ENCODE peak calls at places on chromosomes 16 and 17, in five cellular contexts. U is HCT116, C is HepG2, T is K562, K is GM12878. B is an unnamed sample.
A peak's percentile ranks its signal among the peaks of the same experiment; 100 is the strongest.

GRCh38 chr16:89605186-89605970 is 8.1 kb upstream of the DPEP1 start:
- DNase-seq in U (no peak), C (no peak), T (no peak), K (no peak), B (no peak)

GRCh38 chr16:88469615-88470395 is 16.7 kb downstream of the ZFPM1 start:
- DNase-seq in U (no peak), C (no peak), T (no peak), K (no peak), B (no peak)

GRCh38 chr17:66717680-66718079 is 117.2 kb upstream of the CACNG5 start:
- DNase-seq in U (no peak), C (no peak), T (no peak), K (no peak), B (no peak)

GRCh38 chr17:34644941-34645550 is 65.7 kb downstream of the TMEM132E start:
- DNase-seq in U (no peak), C (no peak), T (no peak), K (no peak), B (no peak)

GRCh38 chr16:65068151-65068740 is 53.6 kb downstream of the CDH11 start:
- DNase-seq in U (no peak), C (no peak), T (no peak), K (no peak), B (no peak)

GRCh38 chr16:87874639-87875472 is 5.5 kb upstream of the SLC7A5 start:
- DNase-seq in U (no peak), C (no peak), T (no peak), K (no peak), B (peak; percentile 69)

GRCh38 chr17:72497915-72498314 is 377.1 kb downstream of the SOX9 start:
- DNase-seq in U (no peak), C (no peak), T (no peak), K (no peak), B (no peak)

GRCh38 chr16:84121007-84121406 is 4.3 kb upstream of the MBTPS1 start:
- DNase-seq in U (no peak), C (no peak), T (no peak), K (no peak), B (no peak)

GRCh38 chr16:72858611-72859493 is 189.1 kb downstream of the ZFHX3 start:
- DNase-seq in U (no peak), C (no peak), T (no peak), K (no peak), B (no peak)

GRCh38 chr17:27879987-27880608 is 13.1 kb downstream of the LYRM9 start:
- DNase-seq in U (no peak), C (peak; percentile 48), T (peak; percentile 85), K (peak; percentile 23), B (peak; percentile 43)

GRCh38 chr16:74999683-75000480 is 1.1 kb downstream of the ZNRF1 start:
- DNase-seq in U (no peak), C (peak; percentile 44), T (no peak), K (no peak), B (no peak)

GRCh38 chr16:81478876-81479496 is 34.4 kb downstream of the CMIP start:
- DNase-seq in U (no peak), C (no peak), T (no peak), K (peak; percentile 80), B (no peak)

GRCh38 chr17:82489117-82489516 is 30.4 kb upstream of the FOXK2 start:
- DNase-seq in U (no peak), C (no peak), T (no peak), K (no peak), B (no peak)

GRCh38 chr16:68367034-68367433 is 56.2 kb downstream of the PRMT7 start:
- DNase-seq in U (peak; percentile 16), C (peak; percentile 53), T (peak; percentile 73), K (no peak), B (no peak)

GRCh38 chr17:47982645-47983440 is 11.9 kb downstream of the CDK5RAP3 start:
- DNase-seq in U (no peak), C (no peak), T (no peak), K (no peak), B (no peak)

GRCh38 chr16:83116274-83116892 is 489.6 kb downstream of the CDH13 start:
- DNase-seq in U (no peak), C (no peak), T (no peak), K (no peak), B (no peak)
- TF ChIP-seq SRF in U (no peak), C (no peak), T (no peak), K (no peak), B (no peak)

DNA sequence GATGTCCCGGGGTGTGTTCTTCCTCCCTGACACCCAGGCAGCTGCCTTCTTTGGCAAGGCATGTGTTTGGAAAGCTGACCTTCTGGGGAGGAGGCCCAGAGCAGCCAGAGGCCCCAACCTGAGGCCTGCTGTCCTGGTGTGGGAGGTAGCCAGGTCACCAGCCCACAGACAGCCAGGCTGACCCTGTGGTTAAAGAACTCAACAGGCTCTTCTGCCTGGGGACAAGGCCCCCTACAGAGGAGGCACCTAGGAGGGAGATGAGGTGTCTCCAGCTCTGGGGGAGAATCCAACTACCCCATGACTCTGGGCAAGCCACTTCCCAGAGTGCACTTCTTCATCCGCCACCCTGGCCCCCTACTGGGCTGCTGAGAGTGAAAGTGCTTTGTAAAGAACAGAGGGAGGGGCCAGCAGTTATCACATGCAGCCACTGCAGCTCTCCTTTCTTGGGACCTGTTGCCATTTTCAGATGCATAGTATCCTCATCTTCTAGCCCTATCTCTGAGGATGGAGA is 13.1 kb upstream of the SREBF1 start:
- DNase-seq in U (no peak), C (peak; percentile 62), T (peak; percentile 80), K (peak; percentile 32), B (no peak)
- TF ChIP-seq SRF in U (no peak), C (no peak), T (no peak), K (no peak), B (no peak)

GRCh38 chr17:79812969-79813825 is 16.3 kb upstream of the CBX8 start:
- DNase-seq in U (no peak), C (no peak), T (peak; percentile 68), K (no peak), B (no peak)
- TF ChIP-seq SRF in U (no peak), C (no peak), T (no peak), K (no peak), B (no peak)

GRCh38 chr16:17228048-17228707 is 242.6 kb downstream of the XYLT1 start:
- DNase-seq in U (no peak), C (no peak), T (peak; percentile 35), K (no peak), B (no peak)
- TF ChIP-seq SRF in U (no peak), C (no peak), T (no peak), K (no peak), B (no peak)